ENCODE peak calls at places on chromosomes 5 and 9, in six cellular contexts. E is WTC11, O is H1, S is HepG2, R is K562, F is GM12878. N is an unnamed sample.

GRCh38 chr9:2132484-2133082 is 117.4 kb downstream of the SMARCA2 start:
- DNase-seq in E (no peak), O (no peak), S (no peak), R (peak), F (no peak), N (peak)

GRCh38 chr9:128389395-128390149 is 18.4 kb downstream of the URM1 start:
- DNase-seq in E (peak), O (no peak), S (no peak), R (no peak), F (no peak), N (no peak)

GRCh38 chr9:109499631-109500120 is 1.6 kb upstream of the PTPN3 start:
- DNase-seq in E (peak), O (peak), S (peak), R (no peak), F (no peak), N (no peak)

GRCh38 chr9:136535070-136535469 is 10.8 kb downstream of the NOTCH1 start:
- DNase-seq in E (no peak), O (no peak), S (no peak), R (no peak), F (no peak), N (no peak)

GRCh38 chr5:122120493-122120892 is 8.9 kb upstream of the ZNF474 start:
- DNase-seq in E (no peak), O (no peak), S (no peak), R (no peak), F (no peak), N (no peak)

GRCh38 chr5:27947088-27947487 is 908.7 kb upstream of the CDH9 start:
- DNase-seq in E (no peak), O (no peak), S (no peak), R (no peak), F (no peak), N (no peak)

GRCh38 chr5:61701877-61702602 is 370.0 kb downstream of the ZSWIM6 start:
- DNase-seq in E (no peak), O (no peak), S (no peak), R (no peak), F (no peak), N (no peak)

GRCh38 chr5:17918373-17919104 is 284.3 kb downstream of the TAF11L14 start:
- DNase-seq in E (peak), O (peak), S (no peak), R (no peak), F (no peak), N (no peak)

GRCh38 chr9:116269250-116269649 is 115.7 kb downstream of the PAPPA start:
- DNase-seq in E (no peak), O (no peak), S (no peak), R (no peak), F (no peak), N (no peak)

GRCh38 chr9:90970603-90971002 is 169.0 kb downstream of the SYK start:
- DNase-seq in E (no peak), O (no peak), S (no peak), R (no peak), F (no peak), N (no peak)

GRCh38 chr5:94577466-94578245 is 40.7 kb downstream of the KIAA0825 start:
- DNase-seq in E (no peak), O (no peak), S (no peak), R (no peak), F (peak), N (no peak)

GRCh38 chr9:134641173-134641985 is at the start of gene COL5A1:
- DNase-seq in E (peak), O (peak), S (no peak), R (peak), F (no peak), N (no peak)

GRCh38 chr5:86175224-86175623 is 442.5 kb upstream of the COX7C start:
- DNase-seq in E (no peak), O (no peak), S (no peak), R (no peak), F (peak), N (no peak)

GRCh38 chr5:84113246-84114118 is 271.2 kb downstream of the EDIL3 start:
- DNase-seq in E (peak), O (peak), S (no peak), R (no peak), F (no peak), N (peak)

GRCh38 chr5:150774145-150774544 is 4.4 kb upstream of the SMIM3 start:
- DNase-seq in E (no peak), O (no peak), S (no peak), R (peak), F (no peak), N (no peak)

GRCh38 chr9:89438194-89438593 is 59.7 kb downstream of the SEMA4D start:
- DNase-seq in E (no peak), O (no peak), S (no peak), R (no peak), F (no peak), N (no peak)

GRCh38 chr5:34497031-34497808 is 158.9 kb upstream of the RAI14 start:
- DNase-seq in E (no peak), O (no peak), S (no peak), R (no peak), F (no peak), N (no peak)

GRCh38 chr9:71904076-71904475 is 6.9 kb downstream of the ABHD17B start:
- DNase-seq in E (no peak), O (no peak), S (no peak), R (no peak), F (no peak), N (no peak)

GRCh38 chr5:124700930-124701458 is 45.4 kb downstream of the ZNF608 start:
- DNase-seq in E (peak), O (no peak), S (no peak), R (no peak), F (no peak), N (no peak)

GRCh38 chr9:126965541-126966428 is 51.2 kb downstream of the RALGPS1 start:
- DNase-seq in E (peak), O (peak), S (peak), R (no peak), F (no peak), N (peak)

GRCh38 chr9:134631881-134632280 is 9.7 kb upstream of the COL5A1 start:
- DNase-seq in E (peak), O (no peak), S (no peak), R (no peak), F (no peak), N (no peak)

GRCh38 chr5:167582916-167583315 is 708.5 kb upstream of the WWC1 start:
- DNase-seq in E (no peak), O (no peak), S (no peak), R (no peak), F (no peak), N (no peak)

GRCh38 chr5:112548246-112548982 is 129.3 kb upstream of the EPB41L4A start:
- DNase-seq in E (no peak), O (no peak), S (no peak), R (peak), F (no peak), N (no peak)
- TF ChIP-seq SP1 in E (no peak), O (no peak), S (no peak), R (peak), F (no peak), N (no peak)

DNA sequence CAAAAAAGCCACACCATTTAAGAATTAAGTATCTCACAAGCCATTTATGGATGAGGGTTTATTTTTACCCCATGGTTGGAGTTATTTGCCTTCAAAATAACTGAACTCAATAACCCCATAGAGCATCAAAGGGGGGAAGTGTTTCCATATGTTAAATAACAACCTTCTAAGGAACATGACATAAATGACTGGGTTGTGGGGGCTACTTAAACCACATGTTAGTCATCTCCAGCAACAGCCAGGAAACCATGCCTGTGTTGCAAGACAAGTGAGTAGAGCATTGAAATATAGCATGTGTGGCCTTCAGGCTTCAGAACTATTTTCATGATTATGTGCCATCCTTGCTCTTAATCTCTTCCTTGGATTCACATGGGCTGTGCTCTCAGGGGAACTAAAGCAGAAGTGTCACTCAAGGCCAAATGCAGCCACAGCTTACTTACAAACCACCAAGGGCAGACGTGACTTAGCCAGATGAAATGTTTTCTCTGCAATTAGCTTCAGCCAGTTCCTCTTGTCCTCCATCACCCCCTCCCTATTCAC is 431.2 kb downstream of the AGTPBP1 start:
- DNase-seq in E (no peak), O (no peak), S (no peak), R (no peak), F (no peak), N (no peak)
- TF ChIP-seq MAX in E (no peak), O (no peak), S (no peak), R (no peak), F (no peak), N (no peak)

DNA sequence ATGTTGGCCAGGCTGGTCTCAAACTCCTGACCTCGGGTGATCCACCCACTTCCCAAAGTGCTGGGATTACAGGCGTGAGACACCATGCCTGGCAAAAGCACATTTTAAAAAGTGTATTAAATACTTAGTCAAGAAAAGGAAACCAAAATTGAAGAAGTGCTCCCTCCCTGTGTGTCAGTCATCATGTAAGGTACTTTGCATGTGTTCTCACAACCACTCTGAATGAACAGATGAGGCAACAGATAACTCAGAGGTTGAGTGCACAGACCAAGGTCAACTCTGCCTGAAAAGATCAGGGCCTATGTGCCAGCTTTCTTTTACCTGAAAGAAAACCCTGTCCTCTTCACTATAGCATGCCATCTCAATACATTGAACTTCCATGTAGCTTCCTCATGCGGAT is 289.7 kb downstream of the MRPS30 start:
- DNase-seq in E (no peak), O (no peak), S (no peak), R (no peak), F (no peak), N (no peak)
- TF ChIP-seq SP1 in E (no peak), O (no peak), S (no peak), R (no peak), F (no peak), N (no peak)

DNA sequence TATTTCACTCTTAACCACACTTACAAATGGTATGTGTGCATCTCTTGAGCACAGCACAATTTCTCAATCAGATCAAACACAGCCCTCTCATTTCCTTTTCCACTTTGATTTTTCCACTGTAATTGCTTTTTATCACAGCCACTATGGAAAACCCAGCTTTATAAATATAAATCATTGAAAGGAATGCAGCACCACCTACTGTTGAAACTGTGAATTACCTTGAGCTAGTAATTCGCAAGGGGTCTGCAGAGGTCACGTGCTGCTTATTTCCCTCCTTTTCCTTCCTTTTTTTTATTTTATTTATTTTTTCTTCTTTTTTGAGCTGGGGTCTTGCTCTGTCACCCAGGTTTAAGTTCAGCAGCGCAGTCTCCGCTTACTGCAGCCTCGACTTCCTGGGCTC is 76.9 kb downstream of the CDH6 start:
- DNase-seq in E (no peak), O (no peak), S (peak), R (peak), F (no peak), N (no peak)
- TF ChIP-seq MAX in E (no peak), O (no peak), S (no peak), R (no peak), F (no peak), N (no peak)

GRCh38 chr5:143403357-143403606 is 204 bp downstream of the NR3C1 start:
- DNase-seq in E (no peak), O (no peak), S (no peak), R (no peak), F (no peak), N (no peak)

GRCh38 chr5:143401846-143402463 is 1.5 kb downstream of the NR3C1 start:
- DNase-seq in E (no peak), O (no peak), S (peak), R (no peak), F (no peak), N (no peak)

GRCh38 chr5:143401253-143401845 is 2.1 kb downstream of the NR3C1 start:
- DNase-seq in E (no peak), O (no peak), S (peak), R (no peak), F (no peak), N (no peak)

GRCh38 chr5:143403607-143404415 is at the start of gene NR3C1:
- DNase-seq in E (peak), O (peak), S (peak), R (peak), F (no peak), N (no peak)

DNA sequence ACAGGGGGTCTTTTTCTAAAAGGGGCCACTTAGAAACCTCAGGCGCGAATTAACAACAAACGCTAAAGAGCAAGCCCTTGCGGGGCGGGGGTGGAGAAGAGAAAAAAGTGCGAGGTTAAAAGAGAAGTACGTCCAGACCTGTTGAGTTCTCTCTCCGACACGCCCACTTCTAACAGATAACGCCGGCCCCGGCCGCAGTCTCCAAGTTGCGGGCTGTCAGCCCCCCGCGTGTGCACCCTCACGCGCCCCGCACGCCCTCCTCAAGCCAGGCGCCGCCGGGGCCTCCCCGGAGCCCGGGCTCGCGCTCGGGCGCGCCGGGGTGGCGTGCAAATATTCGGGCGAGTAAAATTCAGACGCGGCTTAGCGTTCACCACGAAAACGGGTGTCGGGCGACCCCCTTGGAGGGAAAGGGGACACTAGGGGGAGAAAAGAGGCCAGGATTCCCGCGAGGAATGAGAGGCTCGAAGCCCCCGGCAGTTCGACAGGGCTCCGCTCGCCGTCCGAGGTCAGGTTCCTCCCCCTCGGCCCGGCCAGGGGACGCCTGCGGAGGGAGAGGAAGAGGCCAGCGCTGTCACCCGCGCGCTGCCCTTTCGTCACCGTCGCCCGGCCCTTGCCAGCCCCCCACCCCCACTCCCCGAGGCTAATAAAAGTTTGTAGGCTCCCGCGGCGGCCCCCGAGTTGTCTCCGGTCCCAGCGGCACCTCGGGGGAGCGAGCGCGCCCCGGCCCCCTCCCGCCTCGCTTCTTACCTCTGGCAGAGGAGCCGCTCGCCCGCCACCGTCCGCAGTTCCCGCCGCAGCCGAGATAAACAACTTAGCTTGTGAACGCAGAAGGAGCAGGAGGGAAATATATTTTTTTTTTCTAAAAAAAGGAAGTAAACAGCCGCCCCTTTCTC is 776 bp downstream of the NR3C1 start:
- DNase-seq in E (peak), O (peak), S (peak), R (peak), F (no peak), N (no peak)
- TF ChIP-seq SP1 in E (no peak), O (no peak), S (no peak), R (no peak), F (no peak), N (no peak)

DNA sequence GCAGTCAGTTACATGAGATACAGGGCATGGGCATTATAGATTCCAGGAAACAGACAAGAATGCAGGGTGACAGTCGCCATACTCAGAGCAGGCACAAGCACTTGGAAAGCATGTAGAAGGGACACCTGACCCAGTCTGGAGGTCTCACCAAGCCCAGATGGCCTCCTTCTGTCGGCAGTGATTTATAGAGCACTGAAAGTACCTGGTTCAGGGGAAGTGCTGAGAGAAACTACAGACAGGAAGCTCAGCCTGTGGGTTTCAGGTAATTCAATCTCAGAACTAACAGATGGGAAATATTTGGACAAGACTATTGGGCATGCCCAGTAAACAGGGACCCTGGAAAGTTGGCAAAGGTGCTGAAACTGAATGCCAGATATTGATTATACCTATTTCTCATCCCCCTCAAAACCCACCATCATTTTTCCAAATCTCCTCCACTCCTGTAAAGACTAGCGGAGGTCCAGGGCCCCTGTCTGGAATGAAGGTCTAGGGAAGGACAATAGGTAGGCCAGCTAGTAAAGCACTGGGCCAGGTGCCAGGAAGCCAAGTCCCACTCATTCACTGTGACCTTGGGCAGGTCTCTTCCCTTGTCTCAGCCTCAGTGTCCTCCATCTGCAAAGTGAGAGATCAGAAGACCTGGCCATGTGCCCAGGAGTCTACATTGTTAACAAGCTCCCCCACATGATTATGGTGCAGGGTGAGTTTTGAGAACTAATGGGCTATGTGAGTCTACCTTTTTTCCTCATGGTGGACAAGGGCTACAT is 26.9 kb downstream of the KLHL3 start:
- DNase-seq in E (no peak), O (no peak), S (no peak), R (no peak), F (no peak), N (no peak)
- TF ChIP-seq MAX in E (no peak), O (no peak), S (no peak), R (no peak), F (no peak), N (no peak)

GRCh38 chr5:96381526-96381925 is 51.5 kb downstream of the PCSK1 start:
- DNase-seq in E (no peak), O (no peak), S (peak), R (no peak), F (no peak), N (no peak)
- TF ChIP-seq SP1 in E (no peak), O (no peak), S (no peak), R (no peak), F (no peak), N (no peak)

N was measured in HCT116.